ENCODE peak calls at places on chromosomes 16 and 17, in five cellular contexts. W is ascending aorta, V is right lobe of liver, U is AG04450, X is brain microvascular endothelial cell. P is an unnamed sample.

GRCh38 chr16:57600048-57600835 is 28.2 kb upstream of the ADGRG1 start:
- DNase-seq in W (peak; percentile 61), V (peak; percentile 70), U (no peak), X (peak; percentile 17), P (no peak)

GRCh38 chr16:55508271-55508921 is 476 bp upstream of the LPCAT2 start:
- DNase-seq in W (no peak), V (no peak), U (no peak), X (no peak), P (no peak)

GRCh38 chr17:74457146-74457819 is 9.2 kb upstream of the CD300A start:
- DNase-seq in W (peak; percentile 90), V (peak; percentile 78), U (peak; percentile 11), X (peak; percentile 34), P (no peak)

GRCh38 chr17:40830085-40830776 is 7.8 kb upstream of the KRT10 start:
- DNase-seq in W (no peak), V (no peak), U (no peak), X (no peak), P (no peak)

GRCh38 chr16:70717817-70718216 is 32.0 kb upstream of the MTSS2 start:
- DNase-seq in W (no peak), V (no peak), U (no peak), X (no peak), P (no peak)

GRCh38 chr16:21656795-21657768 is 4.7 kb upstream of the IGSF6 start:
- DNase-seq in W (no peak), V (no peak), U (no peak), X (peak; percentile 45), P (no peak)

GRCh38 chr17:68048996-68049395 is 13.5 kb downstream of the KPNA2 start:
- DNase-seq in W (peak; percentile 25), V (no peak), U (no peak), X (no peak), P (no peak)

GRCh38 chr17:28760987-28761562 is 17.3 kb downstream of the TRAF4 start:
- DNase-seq in W (no peak), V (peak; percentile 86), U (no peak), X (peak; percentile 68), P (peak; percentile 28)

GRCh38 chr16:88442811-88443576 is 10.1 kb upstream of the ZFPM1 start:
- DNase-seq in W (peak; percentile 78), V (peak; percentile 81), U (peak; percentile 15), X (peak; percentile 27), P (no peak)

GRCh38 chr17:81541123-81541522 is 11.0 kb downstream of the FAAP100 start:
- DNase-seq in W (no peak), V (no peak), U (no peak), X (no peak), P (no peak)

GRCh38 chr16:49049191-49049590 is 232.4 kb downstream of the CBLN1 start:
- DNase-seq in W (no peak), V (no peak), U (no peak), X (no peak), P (no peak)

GRCh38 chr17:45906927-45907622 is 12.7 kb downstream of the MAPT start:
- DNase-seq in W (no peak), V (no peak), U (no peak), X (no peak), P (no peak)

GRCh38 chr17:68169840-68170239 is 78.0 kb upstream of the AMZ2 start:
- DNase-seq in W (no peak), V (no peak), U (no peak), X (no peak), P (no peak)

GRCh38 chr17:55774834-55775233 is 24.0 kb downstream of the PCTP start:
- DNase-seq in W (no peak), V (no peak), U (no peak), X (no peak), P (no peak)

GRCh38 chr17:70405492-70406220 is 236.3 kb downstream of the KCNJ2 start:
- DNase-seq in W (no peak), V (no peak), U (peak; percentile 72), X (peak; percentile 80), P (peak; percentile 16)

GRCh38 chr16:29775742-29776408 is 2.2 kb upstream of the ZG16 start:
- DNase-seq in W (no peak), V (no peak), U (no peak), X (peak; percentile 14), P (no peak)

GRCh38 chr16:89841275-89841674 is 13.0 kb downstream of the SPIRE2 start:
- DNase-seq in W (no peak), V (no peak), U (no peak), X (no peak), P (no peak)

GRCh38 chr16:85185281-85185680 is 73.0 kb upstream of the CIBAR2 start:
- DNase-seq in W (no peak), V (no peak), U (no peak), X (no peak), P (no peak)

GRCh38 chr16:75653926-75654325 is 6.4 kb downstream of the TERF2IP start:
- DNase-seq in W (no peak), V (no peak), U (peak; percentile 11), X (no peak), P (peak; percentile 61)

GRCh38 chr16:57624044-57624688 is 4.3 kb upstream of the ADGRG1 start:
- DNase-seq in W (no peak), V (no peak), U (no peak), X (peak; percentile 16), P (no peak)

GRCh38 chr16:50831751-50832150 is 89.9 kb downstream of the CYLD start:
- DNase-seq in W (peak; percentile 22), V (no peak), U (no peak), X (no peak), P (no peak)

GRCh38 chr16:84277244-84277823 is 17.3 kb upstream of the WFDC1 start:
- DNase-seq in W (peak; percentile 70), V (peak; percentile 65), U (no peak), X (peak; percentile 40), P (no peak)

GRCh38 chr16:9256196-9256595 is 164.8 kb downstream of the HAPSTR1 start:
- DNase-seq in W (no peak), V (no peak), U (no peak), X (no peak), P (no peak)

GRCh38 chr16:69073181-69073669 is 32.2 kb upstream of the HAS3 start:
- DNase-seq in W (no peak), V (no peak), U (no peak), X (peak; percentile 80), P (no peak)

GRCh38 chr17:79800325-79801155 is 3.7 kb upstream of the CBX8 start:
- DNase-seq in W (no peak), V (no peak), U (no peak), X (peak; percentile 34), P (no peak)

GRCh38 chr16:71570143-71570542 is 6.7 kb downstream of the TAT start:
- DNase-seq in W (no peak), V (peak; percentile 57), U (no peak), X (no peak), P (no peak)

GRCh38 chr17:77392376-77393273 is 251.9 kb downstream of the SEC14L1 start:
- DNase-seq in W (no peak), V (peak; percentile 98), U (no peak), X (no peak), P (no peak)

GRCh38 chr16:56013962-56014552 is 138.9 kb upstream of the CES5A start:
- DNase-seq in W (no peak), V (peak; percentile 62), U (no peak), X (peak; percentile 5), P (no peak)

GRCh38 chr17:36756695-36757094 is 155.3 kb downstream of the MRM1 start:
- DNase-seq in W (no peak), V (no peak), U (no peak), X (no peak), P (no peak)

GRCh38 chr17:36752096-36752888 is 150.9 kb downstream of the MRM1 start:
- DNase-seq in W (no peak), V (no peak), U (no peak), X (no peak), P (no peak)

GRCh38 chr17:36750316-36750885 is 149.0 kb downstream of the MRM1 start:
- DNase-seq in W (no peak), V (no peak), U (no peak), X (no peak), P (no peak)

GRCh38 chr17:36760425-36760824 is 159.0 kb downstream of the MRM1 start:
- DNase-seq in W (no peak), V (no peak), U (no peak), X (no peak), P (no peak)

DNA sequence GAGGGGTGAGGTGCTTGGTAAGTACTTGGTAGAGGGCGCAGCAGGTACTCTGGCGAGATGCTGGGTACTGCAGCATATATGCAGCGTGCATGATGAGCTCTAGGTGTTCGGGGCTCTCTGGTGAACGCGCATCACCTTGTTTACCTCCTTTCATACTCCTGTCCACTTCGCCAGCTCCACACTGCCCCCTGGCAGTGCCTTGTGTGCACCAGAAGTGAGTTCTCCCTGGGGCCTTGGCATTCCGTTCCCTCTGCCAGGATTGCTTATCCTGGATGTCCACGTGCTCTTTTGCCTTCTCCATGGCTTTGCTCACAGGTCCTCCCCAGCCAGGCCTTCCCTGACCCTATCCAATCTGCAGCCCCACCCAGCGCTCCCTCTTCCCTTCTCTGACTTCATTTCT is 154.2 kb downstream of the MRM1 start:
- DNase-seq in W (no peak), V (no peak), U (no peak), X (no peak), P (no peak)
- TF ChIP-seq CTCF in W (no peak), V (peak; percentile 30), U (peak; percentile 29), X (peak; percentile 65), P (peak; percentile 14)

DNA sequence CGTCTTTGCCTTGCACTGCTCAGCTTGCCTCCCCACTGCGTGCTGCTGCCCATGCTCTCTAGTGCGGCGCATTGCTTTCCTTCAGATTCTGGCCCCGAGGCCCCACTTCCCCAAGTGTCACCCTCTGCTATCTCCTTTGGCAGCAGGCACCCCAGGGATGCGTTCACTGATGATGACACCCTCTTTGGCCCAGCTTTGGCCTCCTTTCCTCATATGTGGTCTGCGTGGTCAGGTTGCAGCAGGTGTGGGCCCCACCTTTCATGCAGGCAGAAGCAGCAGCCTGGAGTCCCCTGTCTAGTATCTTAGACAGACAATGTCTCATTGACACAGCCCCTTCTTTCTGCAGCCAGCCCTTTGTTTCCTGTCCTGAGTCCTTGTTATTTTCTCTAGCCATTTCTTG is 4.8 kb upstream of the CCL3 start:
- DNase-seq in W (no peak), V (no peak), U (no peak), X (no peak), P (no peak)
- H3K4me3 ChIP-seq in W (no peak overlapping the region), V (no peak overlapping the region), U (no peak overlapping the region), X (no peak overlapping the region), P (no peak overlapping the region)

DNA sequence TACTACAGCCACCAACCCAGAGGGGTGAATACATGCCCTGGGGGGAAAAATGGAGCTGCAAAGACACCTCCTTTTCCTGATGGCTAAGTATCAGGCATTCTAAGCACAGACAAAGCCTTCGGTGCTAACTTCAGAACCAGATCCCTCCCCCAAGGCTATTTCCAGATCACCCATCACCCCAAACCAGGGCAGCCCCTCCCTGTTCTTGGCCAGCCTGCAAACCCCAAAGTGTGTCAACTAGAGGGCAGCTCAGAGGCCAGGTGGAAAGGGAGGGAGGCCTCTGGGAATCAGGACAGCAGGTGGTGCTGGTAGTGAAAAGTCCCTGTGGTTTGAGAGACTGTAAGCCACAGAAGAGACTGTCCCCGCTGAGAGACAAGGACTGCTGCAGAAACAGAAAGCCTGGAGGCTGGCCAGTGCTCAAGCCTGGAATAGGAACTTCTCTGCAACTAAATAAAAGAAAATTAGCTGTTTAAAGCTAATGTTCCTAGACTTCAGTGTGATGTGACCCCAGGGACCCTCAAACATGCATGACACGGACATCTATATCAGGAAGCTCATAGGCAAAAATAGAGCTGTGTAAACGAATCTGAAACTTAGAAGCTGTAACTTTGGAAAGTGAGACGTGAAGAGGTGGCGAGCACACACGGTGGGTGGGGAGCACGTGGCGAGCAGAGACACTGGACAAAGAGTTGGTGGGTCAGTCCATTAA is 9.1 kb downstream of the TUBG1 start:
- DNase-seq in W (no peak), V (peak; percentile 78), U (no peak), X (no peak), P (no peak)
- TF ChIP-seq CTCF in W (no peak), V (peak; percentile 56), U (no peak), X (no peak), P (no peak)

GRCh38 chr17:1010086-1010450 is 13.1 kb downstream of the TIMM22 start:
- DNase-seq in W (no peak), V (no peak), U (no peak), X (no peak), P (no peak)
- H3K4me3 ChIP-seq in W (no peak overlapping the region), V (no peak overlapping the region), U (no peak overlapping the region), X (no peak overlapping the region), P (no peak overlapping the region)